ENCODE peak calls at places on chromosomes 3 and 15, in ten cellular contexts. X, M, B, V, A, J, K, S, W and D are unnamed samples.

GRCh38 chr3:160478338-160478737 is 28.8 kb upstream of the TRIM59 start:
- DNase-seq in X (no peak), M (no peak), B (no peak), V (no peak), A (no peak), J (no peak), K (no peak), S (no peak), W (no peak), D (no peak)

GRCh38 chr15:25058080-25058785 is 103.4 kb downstream of the SNRPN start:
- DNase-seq in X (peak), M (peak), B (no peak), V (no peak), A (no peak), J (no peak), K (peak), S (no peak), W (no peak), D (no peak)

GRCh38 chr3:119018690-119019463 is 15.8 kb downstream of the IGSF11 start:
- DNase-seq in X (no peak), M (no peak), B (no peak), V (no peak), A (no peak), J (no peak), K (no peak), S (no peak), W (no peak), D (no peak)

GRCh38 chr3:43953375-43953774 is 262.6 kb downstream of the ABHD5 start:
- DNase-seq in X (no peak), M (no peak), B (no peak), V (no peak), A (no peak), J (no peak), K (no peak), S (no peak), W (no peak), D (peak)

GRCh38 chr3:122993573-122993972 is 34.0 kb downstream of the SEMA5B start:
- DNase-seq in X (no peak), M (no peak), B (no peak), V (no peak), A (no peak), J (no peak), K (no peak), S (no peak), W (no peak), D (no peak)

GRCh38 chr15:28887344-28888174 is 1.8 kb downstream of the APBA2 start:
- DNase-seq in X (no peak), M (no peak), B (no peak), V (no peak), A (no peak), J (no peak), K (peak), S (no peak), W (no peak), D (no peak)

GRCh38 chr15:99721896-99722295 is 11.3 kb downstream of the LYSMD4 start:
- DNase-seq in X (no peak), M (no peak), B (no peak), V (no peak), A (no peak), J (no peak), K (no peak), S (no peak), W (no peak), D (no peak)

GRCh38 chr3:188510366-188510765 is 356.4 kb downstream of the LPP start:
- DNase-seq in X (no peak), M (no peak), B (no peak), V (no peak), A (no peak), J (no peak), K (no peak), S (no peak), W (no peak), D (no peak)

GRCh38 chr3:117409701-117410459 is 700.3 kb downstream of the TUSC7 start:
- DNase-seq in X (no peak), M (no peak), B (no peak), V (no peak), A (no peak), J (no peak), K (no peak), S (no peak), W (no peak), D (no peak)

GRCh38 chr15:38701134-38701533 is 136.5 kb upstream of the RASGRP1 start:
- DNase-seq in X (no peak), M (no peak), B (no peak), V (no peak), A (no peak), J (no peak), K (no peak), S (no peak), W (no peak), D (no peak)

GRCh38 chr3:152202976-152203626 is 65.6 kb upstream of the MBNL1 start:
- DNase-seq in X (no peak), M (no peak), B (no peak), V (no peak), A (no peak), J (no peak), K (no peak), S (peak), W (no peak), D (no peak)
- H3K4me3 ChIP-seq in X (peak), M (peak), B (no peak), V (no peak), A (no peak), J (peak), K (peak), S (peak), W (no peak), D (peak)

GRCh38 chr3:102092617-102093466 is 243.5 kb downstream of the NFKBIZ start:
- DNase-seq in X (no peak), M (no peak), B (no peak), V (no peak), A (no peak), J (no peak), K (no peak), S (no peak), W (no peak), D (no peak)
- TF ChIP-seq POLR2AphosphoS5 in X (no peak), M (no peak), B (no peak), V (no peak), A (no peak), J (no peak), K (no peak), S (no peak), W (no peak), D (no peak)

GRCh38 chr3:20043825-20044224 is 3.6 kb downstream of the KAT2B start:
- DNase-seq in X (no peak), M (no peak), B (no peak), V (no peak), A (no peak), J (no peak), K (no peak), S (no peak), W (no peak), D (no peak)
- H3K4me3 ChIP-seq in X (peak), M (peak), B (no peak), V (no peak), A (no peak), J (peak), K (peak), S (no peak), W (no peak), D (peak)

GRCh38 chr3:101859882-101860281 is 10.6 kb downstream of the NFKBIZ start:
- DNase-seq in X (no peak), M (no peak), B (no peak), V (no peak), A (no peak), J (no peak), K (no peak), S (no peak), W (no peak), D (no peak)

GRCh38 chr3:101857279-101857678 is 8.0 kb downstream of the NFKBIZ start:
- DNase-seq in X (no peak), M (no peak), B (no peak), V (no peak), A (no peak), J (no peak), K (no peak), S (no peak), W (no peak), D (no peak)

GRCh38 chr3:101861212-101861977 is 12.1 kb downstream of the NFKBIZ start:
- DNase-seq in X (no peak), M (no peak), B (no peak), V (no peak), A (no peak), J (no peak), K (no peak), S (no peak), W (no peak), D (no peak)

GRCh38 chr3:101861978-101862421 is 12.7 kb downstream of the NFKBIZ start:
- DNase-seq in X (no peak), M (no peak), B (no peak), V (no peak), A (no peak), J (no peak), K (no peak), S (no peak), W (no peak), D (no peak)

GRCh38 chr3:101858464-101858863 is 9.2 kb downstream of the NFKBIZ start:
- DNase-seq in X (no peak), M (no peak), B (no peak), V (no peak), A (no peak), J (no peak), K (no peak), S (no peak), W (no peak), D (no peak)
- TF ChIP-seq POLR2AphosphoS5 in X (no peak), M (no peak), B (no peak), V (no peak), A (no peak), J (peak), K (no peak), S (no peak), W (no peak), D (peak)

DNA sequence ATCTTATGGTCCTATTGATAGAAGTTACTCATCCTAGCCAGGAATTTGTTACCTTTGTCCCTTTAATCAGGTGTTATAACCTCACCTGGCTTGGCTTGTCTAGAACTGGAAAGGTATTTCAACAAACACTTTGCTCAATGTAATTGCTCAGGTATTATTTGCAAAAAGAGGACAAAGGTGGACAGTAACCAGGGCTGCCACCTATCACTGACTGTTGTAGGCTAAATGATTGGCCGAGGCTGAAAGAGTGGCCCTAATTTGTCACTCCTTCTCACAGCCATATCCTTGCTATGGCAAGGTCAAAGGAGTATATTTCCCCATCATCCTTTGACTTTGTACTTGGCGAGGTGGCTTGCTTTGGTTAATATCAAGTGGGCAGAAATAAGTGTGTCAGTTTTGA is 2.7 kb upstream of the SELENOS start:
- DNase-seq in X (no peak), M (no peak), B (no peak), V (no peak), A (no peak), J (no peak), K (no peak), S (no peak), W (no peak), D (no peak)
- H3K4me3 ChIP-seq in X (no peak), M (no peak), B (no peak), V (no peak), A (no peak), J (no peak), K (no peak), S (no peak), W (no peak), D (no peak)

GRCh38 chr3:134357914-134358811 is 16.1 kb downstream of the AMOTL2 start:
- DNase-seq in X (peak), M (no peak), B (peak), V (no peak), A (peak), J (no peak), K (peak), S (no peak), W (peak), D (no peak)

GRCh38 chr3:134355416-134355815 is 18.8 kb downstream of the AMOTL2 start:
- DNase-seq in X (no peak), M (no peak), B (peak), V (no peak), A (no peak), J (no peak), K (peak), S (no peak), W (no peak), D (no peak)

GRCh38 chr3:134356411-134357040 is 17.7 kb downstream of the AMOTL2 start:
- DNase-seq in X (no peak), M (no peak), B (peak), V (no peak), A (no peak), J (no peak), K (peak), S (no peak), W (no peak), D (no peak)

GRCh38 chr3:134359121-134360010 is 14.9 kb downstream of the AMOTL2 start:
- DNase-seq in X (no peak), M (no peak), B (peak), V (no peak), A (no peak), J (no peak), K (peak), S (no peak), W (no peak), D (no peak)

DNA sequence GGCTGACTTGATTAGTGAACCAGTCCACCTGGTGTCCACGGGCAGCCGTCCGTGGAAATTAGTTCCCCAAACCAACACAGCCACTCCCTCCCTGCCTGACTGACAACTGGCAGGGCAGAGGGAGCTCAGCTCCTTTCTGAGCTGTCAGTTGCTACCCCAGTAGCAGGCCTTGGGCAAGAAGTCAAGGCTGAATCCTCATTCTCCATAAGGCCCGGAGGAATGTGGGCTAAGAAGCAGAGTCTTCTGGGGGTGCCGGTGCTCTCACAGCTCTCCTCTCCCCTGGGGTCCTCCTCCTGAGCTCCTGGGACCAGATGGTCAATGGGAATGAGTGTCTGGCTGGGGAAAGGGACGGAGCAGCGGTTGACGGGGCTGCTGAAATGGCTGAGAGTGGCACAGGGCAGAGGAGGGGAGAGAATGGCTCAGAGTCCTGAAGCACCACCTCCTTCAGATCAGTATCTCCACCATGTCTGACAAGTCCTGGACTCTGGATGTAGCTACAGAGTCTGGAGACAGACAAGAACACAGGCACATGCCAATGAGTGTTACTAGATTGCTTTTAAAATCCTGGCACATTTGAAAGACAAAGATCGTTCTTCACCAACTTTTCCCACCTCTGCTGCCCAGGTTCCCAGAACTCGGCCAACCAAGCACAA is 16.9 kb downstream of the AMOTL2 start:
- DNase-seq in X (no peak), M (no peak), B (peak), V (no peak), A (no peak), J (no peak), K (peak), S (no peak), W (no peak), D (no peak)
- TF ChIP-seq POLR2AphosphoS5 in X (no peak), M (no peak), B (no peak), V (no peak), A (no peak), J (no peak), K (no peak), S (no peak), W (no peak), D (no peak)

DNA sequence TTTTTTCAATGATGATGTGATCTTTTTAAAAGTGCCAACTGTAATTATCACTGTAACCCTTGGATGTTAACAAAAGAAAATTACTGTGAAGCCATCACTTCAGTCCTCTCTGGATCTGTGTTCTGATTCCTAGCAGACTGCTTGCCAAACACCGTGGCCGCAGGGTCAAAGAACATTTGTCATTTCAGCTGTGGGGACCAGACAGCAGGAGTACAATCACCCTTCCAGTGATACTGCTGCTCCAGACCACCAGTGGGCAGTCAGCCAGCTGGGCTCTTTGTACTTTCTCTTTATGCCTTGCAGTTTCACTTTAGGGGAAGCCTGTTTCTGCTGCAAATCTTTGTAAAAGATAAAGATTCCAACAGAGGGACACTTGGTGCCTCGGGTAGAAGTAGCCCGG is 770.0 kb downstream of the GRM7 start:
- DNase-seq in X (peak), M (no peak), B (peak), V (peak), A (no peak), J (no peak), K (no peak), S (peak), W (no peak), D (no peak)
- H3K4me3 ChIP-seq in X (no peak), M (no peak), B (no peak), V (no peak), A (no peak), J (no peak), K (no peak), S (no peak), W (no peak), D (no peak)

GRCh38 chr3:6282920-6283319 is 578.0 kb upstream of the GRM7 start:
- DNase-seq in X (no peak), M (no peak), B (peak), V (no peak), A (no peak), J (no peak), K (peak), S (no peak), W (no peak), D (no peak)
- TF ChIP-seq POLR2AphosphoS5 in X (no peak), M (no peak), B (no peak), V (no peak), A (no peak), J (no peak), K (no peak), S (no peak), W (no peak), D (no peak)

GRCh38 chr3:42180901-42181300 is 85.1 kb downstream of the CCK start:
- DNase-seq in X (no peak), M (no peak), B (no peak), V (no peak), A (no peak), J (no peak), K (no peak), S (peak), W (peak), D (no peak)

GRCh38 chr3:42176635-42177034 is 85.5 kb downstream of the TRAK1 start:
- DNase-seq in X (no peak), M (no peak), B (no peak), V (no peak), A (no peak), J (no peak), K (no peak), S (no peak), W (no peak), D (no peak)

GRCh38 chr3:42177801-42178150 is 86.6 kb downstream of the TRAK1 start:
- DNase-seq in X (no peak), M (no peak), B (peak), V (no peak), A (no peak), J (no peak), K (no peak), S (no peak), W (no peak), D (no peak)

GRCh38 chr3:42177068-42177800 is 86.1 kb downstream of the TRAK1 start:
- DNase-seq in X (no peak), M (no peak), B (no peak), V (no peak), A (no peak), J (no peak), K (no peak), S (no peak), W (no peak), D (no peak)

GRCh38 chr3:42179110-42179725 is 86.8 kb downstream of the CCK start:
- DNase-seq in X (no peak), M (no peak), B (peak), V (peak), A (peak), J (no peak), K (no peak), S (peak), W (peak), D (no peak)
- H3K4me3 ChIP-seq in X (no peak), M (no peak), B (no peak), V (no peak), A (no peak), J (no peak), K (no peak), S (no peak), W (peak), D (no peak)